ENCODE peak calls at places on chromosomes 11 and 22, in ten cellular contexts. One of them, this sample, is unnamed.

GRCh38 chr11:117528061-117528780 is 200.6 kb downstream of the CEP164 start:
- DNase-seq in nephron progenitor cell: no peak
- DNase-seq in mammary epithelial cell: no peak
- DNase-seq in neural progenitor cell: no peak
- DNase-seq in dorsolateral prefrontal cortex: no peak
- DNase-seq in AG04450: no peak
- DNase-seq in body of pancreas: no peak
- DNase-seq in thoracic aorta: no peak
- DNase-seq in fibroblast of mammary gland: no peak
- DNase-seq in cardiac muscle cell: no peak
- DNase-seq in this sample: no peak

GRCh38 chr22:43317252-43317651 is 25.9 kb downstream of the SCUBE1 start:
- DNase-seq in nephron progenitor cell: no peak
- DNase-seq in mammary epithelial cell: no peak
- DNase-seq in neural progenitor cell: no peak
- DNase-seq in dorsolateral prefrontal cortex: no peak
- DNase-seq in AG04450: no peak
- DNase-seq in body of pancreas: no peak
- DNase-seq in thoracic aorta: no peak
- DNase-seq in fibroblast of mammary gland: no peak
- DNase-seq in cardiac muscle cell: no peak
- DNase-seq in this sample: no peak

GRCh38 chr11:58900479-58901420 is 38.5 kb upstream of the GLYATL1 start:
- DNase-seq in nephron progenitor cell: peak
- DNase-seq in mammary epithelial cell: peak
- DNase-seq in neural progenitor cell: peak
- DNase-seq in dorsolateral prefrontal cortex: peak
- DNase-seq in AG04450: peak
- DNase-seq in body of pancreas: peak
- DNase-seq in thoracic aorta: no peak
- DNase-seq in fibroblast of mammary gland: peak
- DNase-seq in cardiac muscle cell: peak
- DNase-seq in this sample: peak

GRCh38 chr22:45330548-45330947 is 20.8 kb downstream of the FAM118A start:
- DNase-seq in nephron progenitor cell: no peak
- DNase-seq in mammary epithelial cell: no peak
- DNase-seq in neural progenitor cell: no peak
- DNase-seq in dorsolateral prefrontal cortex: no peak
- DNase-seq in AG04450: no peak
- DNase-seq in body of pancreas: no peak
- DNase-seq in thoracic aorta: no peak
- DNase-seq in fibroblast of mammary gland: no peak
- DNase-seq in cardiac muscle cell: no peak
- DNase-seq in this sample: no peak

GRCh38 chr11:94840209-94840608 is 72.1 kb downstream of the AMOTL1 start:
- DNase-seq in nephron progenitor cell: no peak
- DNase-seq in mammary epithelial cell: no peak
- DNase-seq in neural progenitor cell: no peak
- DNase-seq in dorsolateral prefrontal cortex: no peak
- DNase-seq in AG04450: no peak
- DNase-seq in body of pancreas: no peak
- DNase-seq in thoracic aorta: no peak
- DNase-seq in fibroblast of mammary gland: peak
- DNase-seq in cardiac muscle cell: no peak
- DNase-seq in this sample: no peak

GRCh38 chr11:62402226-62402625 is 16.6 kb upstream of the SCGB1A1 start:
- DNase-seq in nephron progenitor cell: no peak
- DNase-seq in mammary epithelial cell: no peak
- DNase-seq in neural progenitor cell: no peak
- DNase-seq in dorsolateral prefrontal cortex: no peak
- DNase-seq in AG04450: no peak
- DNase-seq in body of pancreas: peak
- DNase-seq in thoracic aorta: no peak
- DNase-seq in fibroblast of mammary gland: peak
- DNase-seq in cardiac muscle cell: no peak
- DNase-seq in this sample: no peak

GRCh38 chr11:20035701-20036601 is 124.3 kb downstream of the DBX1 start:
- DNase-seq in nephron progenitor cell: no peak
- DNase-seq in mammary epithelial cell: peak
- DNase-seq in neural progenitor cell: no peak
- DNase-seq in dorsolateral prefrontal cortex: no peak
- DNase-seq in AG04450: peak
- DNase-seq in body of pancreas: no peak
- DNase-seq in thoracic aorta: no peak
- DNase-seq in fibroblast of mammary gland: peak
- DNase-seq in cardiac muscle cell: peak
- DNase-seq in this sample: no peak

GRCh38 chr11:114684636-114685035 is 6.3 kb downstream of the NXPE2 start:
- DNase-seq in nephron progenitor cell: no peak
- DNase-seq in mammary epithelial cell: no peak
- DNase-seq in neural progenitor cell: no peak
- DNase-seq in dorsolateral prefrontal cortex: no peak
- DNase-seq in AG04450: no peak
- DNase-seq in body of pancreas: no peak
- DNase-seq in thoracic aorta: no peak
- DNase-seq in fibroblast of mammary gland: peak
- DNase-seq in cardiac muscle cell: no peak
- DNase-seq in this sample: no peak

GRCh38 chr11:102109896-102110760 is at the start of gene YAP1:
- DNase-seq in nephron progenitor cell: peak
- DNase-seq in mammary epithelial cell: peak
- DNase-seq in neural progenitor cell: peak
- DNase-seq in dorsolateral prefrontal cortex: peak
- DNase-seq in AG04450: no peak
- DNase-seq in body of pancreas: peak
- DNase-seq in thoracic aorta: peak
- DNase-seq in fibroblast of mammary gland: peak
- DNase-seq in cardiac muscle cell: peak
- DNase-seq in this sample: peak

GRCh38 chr11:97687106-97687505 is 1297.3 kb downstream of the JRKL start:
- DNase-seq in nephron progenitor cell: no peak
- DNase-seq in mammary epithelial cell: no peak
- DNase-seq in neural progenitor cell: peak
- DNase-seq in dorsolateral prefrontal cortex: no peak
- DNase-seq in AG04450: no peak
- DNase-seq in body of pancreas: no peak
- DNase-seq in thoracic aorta: no peak
- DNase-seq in fibroblast of mammary gland: no peak
- DNase-seq in cardiac muscle cell: no peak
- DNase-seq in this sample: peak

GRCh38 chr11:8913961-8914660 is 3.1 kb downstream of the AKIP1 start:
- DNase-seq in nephron progenitor cell: peak
- DNase-seq in mammary epithelial cell: peak
- DNase-seq in neural progenitor cell: peak
- DNase-seq in dorsolateral prefrontal cortex: no peak
- DNase-seq in AG04450: no peak
- DNase-seq in body of pancreas: peak
- DNase-seq in thoracic aorta: no peak
- DNase-seq in fibroblast of mammary gland: peak
- DNase-seq in cardiac muscle cell: peak
- DNase-seq in this sample: peak

GRCh38 chr11:107741044-107741823 is 29.4 kb upstream of the SLN start:
- DNase-seq in nephron progenitor cell: no peak
- DNase-seq in mammary epithelial cell: peak
- DNase-seq in neural progenitor cell: peak
- DNase-seq in dorsolateral prefrontal cortex: no peak
- DNase-seq in AG04450: peak
- DNase-seq in body of pancreas: no peak
- DNase-seq in thoracic aorta: no peak
- DNase-seq in fibroblast of mammary gland: peak
- DNase-seq in cardiac muscle cell: peak
- DNase-seq in this sample: peak

GRCh38 chr11:118129475-118130196 is 23.0 kb downstream of the SCN4B start:
- DNase-seq in nephron progenitor cell: no peak
- DNase-seq in mammary epithelial cell: no peak
- DNase-seq in neural progenitor cell: no peak
- DNase-seq in dorsolateral prefrontal cortex: no peak
- DNase-seq in AG04450: no peak
- DNase-seq in body of pancreas: no peak
- DNase-seq in thoracic aorta: no peak
- DNase-seq in fibroblast of mammary gland: no peak
- DNase-seq in cardiac muscle cell: no peak
- DNase-seq in this sample: no peak

DNA sequence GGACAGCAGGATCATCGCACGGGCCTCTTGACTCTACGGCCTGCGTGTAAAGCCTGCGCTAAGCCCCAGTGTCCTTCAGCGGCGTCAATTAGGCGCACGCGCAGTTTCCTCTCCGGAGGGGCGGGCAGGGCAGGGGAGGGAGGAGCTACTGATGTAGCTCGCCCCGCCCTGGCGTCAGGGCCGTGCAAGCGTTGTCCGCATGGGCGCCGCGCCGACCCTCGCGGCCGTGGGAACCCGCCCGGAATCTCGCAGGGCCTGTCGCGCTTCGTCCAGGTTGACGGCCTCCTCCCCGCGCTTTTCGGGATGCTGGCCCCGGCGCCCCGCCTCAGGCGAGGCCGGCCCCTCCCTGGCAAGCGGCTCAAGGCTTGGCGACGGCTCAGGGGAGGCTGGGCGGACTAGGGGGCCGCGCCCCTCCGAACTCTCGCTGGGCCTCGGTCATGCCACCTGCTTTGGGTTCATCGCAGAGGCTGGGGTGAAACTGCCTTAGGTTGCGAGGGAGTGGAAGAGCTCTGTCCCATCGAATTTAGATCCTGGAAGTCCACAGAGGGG is 61.1 kb downstream of the ST3GAL4 start:
- DNase-seq in nephron progenitor cell: no peak
- DNase-seq in mammary epithelial cell: no peak
- DNase-seq in neural progenitor cell: peak
- DNase-seq in dorsolateral prefrontal cortex: peak
- DNase-seq in AG04450: no peak
- DNase-seq in body of pancreas: peak
- DNase-seq in thoracic aorta: peak
- DNase-seq in fibroblast of mammary gland: peak
- DNase-seq in cardiac muscle cell: peak
- DNase-seq in this sample: peak
- TF ChIP-seq CTCF in nephron progenitor cell: no peak
- TF ChIP-seq CTCF in mammary epithelial cell: no peak
- TF ChIP-seq CTCF in neural progenitor cell: no peak
- TF ChIP-seq CTCF in dorsolateral prefrontal cortex: no peak
- TF ChIP-seq CTCF in AG04450: no peak
- TF ChIP-seq CTCF in body of pancreas: no peak
- TF ChIP-seq CTCF in thoracic aorta: no peak
- TF ChIP-seq CTCF in fibroblast of mammary gland: no peak
- TF ChIP-seq CTCF in cardiac muscle cell: no peak
- TF ChIP-seq CTCF in this sample: no peak

DNA sequence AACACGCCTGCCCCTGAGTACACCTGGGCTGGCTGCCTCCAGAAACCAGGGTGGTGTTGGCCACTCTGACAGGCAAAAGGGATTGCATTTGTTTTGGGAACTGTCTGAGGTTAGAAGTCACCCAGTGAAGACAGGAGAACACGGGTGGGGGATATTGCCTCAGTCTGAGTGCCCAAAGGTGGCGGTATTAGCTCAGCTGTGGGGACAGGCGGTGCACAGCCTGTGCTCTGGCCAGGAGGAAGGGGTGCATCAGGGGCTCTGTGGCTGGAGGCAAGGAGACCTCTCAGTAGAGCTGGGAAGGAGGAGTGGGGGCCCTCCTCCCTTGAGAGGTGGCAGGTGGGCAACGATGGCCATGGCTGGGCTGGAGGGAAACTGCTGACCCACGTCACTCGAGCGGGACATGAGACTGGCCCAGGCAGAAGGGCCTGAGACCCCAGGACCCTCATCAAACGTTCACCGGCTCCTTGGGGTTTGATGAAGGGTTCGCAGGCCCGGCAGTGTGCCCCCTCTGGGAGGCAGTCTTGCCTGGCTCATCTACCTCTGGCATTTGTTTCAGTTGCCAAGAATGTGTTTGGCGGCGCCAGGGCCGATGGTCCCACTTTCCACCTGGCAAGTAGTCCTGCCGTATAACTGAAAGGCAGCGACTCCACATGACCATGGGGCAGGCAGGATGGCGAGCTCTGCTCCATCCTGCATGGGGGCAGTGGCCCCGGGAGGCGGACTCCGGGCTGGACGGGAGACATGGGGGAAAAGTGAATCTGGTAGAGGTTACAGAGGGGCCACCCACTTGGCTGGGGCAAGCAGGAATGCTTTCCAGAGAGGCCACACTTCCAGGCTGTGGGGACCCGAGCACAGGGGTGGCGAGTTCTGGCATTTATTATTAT is 52.8 kb upstream of the SMIM38 start:
- DNase-seq in nephron progenitor cell: no peak
- DNase-seq in mammary epithelial cell: no peak
- DNase-seq in neural progenitor cell: peak
- DNase-seq in dorsolateral prefrontal cortex: no peak
- DNase-seq in AG04450: no peak
- DNase-seq in body of pancreas: no peak
- DNase-seq in thoracic aorta: no peak
- DNase-seq in fibroblast of mammary gland: peak
- DNase-seq in cardiac muscle cell: no peak
- DNase-seq in this sample: no peak
- TF ChIP-seq CTCF in nephron progenitor cell: no peak
- TF ChIP-seq CTCF in mammary epithelial cell: no peak
- TF ChIP-seq CTCF in neural progenitor cell: peak
- TF ChIP-seq CTCF in dorsolateral prefrontal cortex: no peak
- TF ChIP-seq CTCF in AG04450: peak
- TF ChIP-seq CTCF in body of pancreas: no peak
- TF ChIP-seq CTCF in thoracic aorta: no peak
- TF ChIP-seq CTCF in fibroblast of mammary gland: peak
- TF ChIP-seq CTCF in cardiac muscle cell: peak
- TF ChIP-seq CTCF in this sample: no peak

DNA sequence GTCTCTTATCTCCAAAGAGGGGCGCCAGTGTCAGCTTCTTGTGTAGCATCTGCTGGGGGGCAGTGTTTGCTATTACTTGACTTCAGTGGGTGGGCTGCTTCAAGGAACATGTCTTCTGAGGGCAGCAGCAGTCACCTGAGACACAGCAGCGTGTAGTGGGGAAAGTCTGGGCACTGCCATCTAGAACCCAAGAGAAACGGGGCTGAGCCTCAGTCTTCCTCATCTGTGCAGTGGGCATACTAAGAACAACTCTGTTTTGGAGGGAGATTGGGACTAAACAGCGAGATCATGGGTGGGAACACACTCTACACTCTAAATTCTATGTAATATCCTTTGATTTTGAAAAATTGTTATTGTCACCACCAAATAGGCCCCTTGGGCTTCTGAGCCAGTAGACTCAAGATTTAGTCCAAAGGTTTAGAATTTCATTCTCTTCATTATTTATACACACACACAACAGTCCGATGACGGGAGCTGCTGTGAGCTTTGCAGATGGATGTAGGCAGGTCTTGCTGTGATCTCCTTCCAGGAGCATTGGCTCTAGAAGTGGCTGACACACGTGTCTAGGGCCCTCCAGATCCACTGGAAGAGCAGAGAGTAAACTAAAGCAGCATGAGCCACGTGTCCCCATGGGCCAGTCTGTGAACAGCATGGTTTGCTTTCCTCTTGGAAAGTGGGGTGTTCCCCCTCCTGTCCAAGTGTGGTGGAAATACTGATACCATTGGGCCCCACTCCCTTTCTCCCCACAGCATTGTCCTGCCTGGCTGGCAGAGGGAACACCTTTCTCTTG is 51.7 kb downstream of the TRAF6 start:
- DNase-seq in nephron progenitor cell: no peak
- DNase-seq in mammary epithelial cell: no peak
- DNase-seq in neural progenitor cell: no peak
- DNase-seq in dorsolateral prefrontal cortex: no peak
- DNase-seq in AG04450: no peak
- DNase-seq in body of pancreas: no peak
- DNase-seq in thoracic aorta: no peak
- DNase-seq in fibroblast of mammary gland: no peak
- DNase-seq in cardiac muscle cell: no peak
- DNase-seq in this sample: no peak
- TF ChIP-seq CTCF in nephron progenitor cell: no peak
- TF ChIP-seq CTCF in mammary epithelial cell: no peak
- TF ChIP-seq CTCF in neural progenitor cell: no peak
- TF ChIP-seq CTCF in dorsolateral prefrontal cortex: no peak
- TF ChIP-seq CTCF in AG04450: no peak
- TF ChIP-seq CTCF in body of pancreas: no peak
- TF ChIP-seq CTCF in thoracic aorta: no peak
- TF ChIP-seq CTCF in fibroblast of mammary gland: no peak
- TF ChIP-seq CTCF in cardiac muscle cell: no peak
- TF ChIP-seq CTCF in this sample: no peak

GRCh38 chr22:41092023-41092817 is at the start of gene EP300:
- DNase-seq in nephron progenitor cell: peak
- DNase-seq in mammary epithelial cell: peak
- DNase-seq in neural progenitor cell: peak
- DNase-seq in dorsolateral prefrontal cortex: peak
- DNase-seq in AG04450: no peak
- DNase-seq in body of pancreas: peak
- DNase-seq in thoracic aorta: peak
- DNase-seq in fibroblast of mammary gland: peak
- DNase-seq in cardiac muscle cell: peak
- DNase-seq in this sample: peak
- TF ChIP-seq CTCF in nephron progenitor cell: no peak
- TF ChIP-seq CTCF in mammary epithelial cell: no peak
- TF ChIP-seq CTCF in neural progenitor cell: peak
- TF ChIP-seq CTCF in dorsolateral prefrontal cortex: no peak
- TF ChIP-seq CTCF in AG04450: peak
- TF ChIP-seq CTCF in body of pancreas: peak
- TF ChIP-seq CTCF in thoracic aorta: peak
- TF ChIP-seq CTCF in fibroblast of mammary gland: no peak
- TF ChIP-seq CTCF in cardiac muscle cell: peak
- TF ChIP-seq CTCF in this sample: no peak